ENCODE peak calls at places on chromosome X, in six cellular contexts. One of them, this sample, is unnamed.
A peak's percentile ranks its signal among the peaks of the same experiment; 100 is the strongest.

GRCh38 chrX:144275403-144275802 is 391.5 kb downstream of the UBE2NL start:
- DNase-seq in CD8-positive, alpha-beta memory T cell: no peak
- DNase-seq in cardiac muscle cell: no peak
- DNase-seq in body of pancreas: peak; percentile 7
- DNase-seq in endodermal cell: no peak
- DNase-seq in effector memory CD4-positive, alpha-beta T cell: no peak
- DNase-seq in this sample: no peak

GRCh38 chrX:21865436-21865835 is 9.6 kb downstream of the YY2 start:
- DNase-seq in CD8-positive, alpha-beta memory T cell: no peak
- DNase-seq in cardiac muscle cell: no peak
- DNase-seq in body of pancreas: no peak
- DNase-seq in endodermal cell: no peak
- DNase-seq in effector memory CD4-positive, alpha-beta T cell: no peak
- DNase-seq in this sample: no peak

GRCh38 chrX:47864785-47865184 is 28.1 kb downstream of the ZNF81 start:
- DNase-seq in CD8-positive, alpha-beta memory T cell: no peak
- DNase-seq in cardiac muscle cell: no peak
- DNase-seq in body of pancreas: no peak
- DNase-seq in endodermal cell: no peak
- DNase-seq in effector memory CD4-positive, alpha-beta T cell: no peak
- DNase-seq in this sample: no peak

GRCh38 chrX:129781134-129782014 is 1.6 kb downstream of the SASH3 start:
- DNase-seq in CD8-positive, alpha-beta memory T cell: peak; percentile 69
- DNase-seq in cardiac muscle cell: no peak
- DNase-seq in body of pancreas: peak; percentile 58
- DNase-seq in endodermal cell: peak; percentile 67
- DNase-seq in effector memory CD4-positive, alpha-beta T cell: peak; percentile 67
- DNase-seq in this sample: no peak

GRCh38 chrX:11351375-11352295 is 58.4 kb downstream of the AMELX start:
- DNase-seq in CD8-positive, alpha-beta memory T cell: no peak
- DNase-seq in cardiac muscle cell: peak; percentile 6
- DNase-seq in body of pancreas: peak; percentile 29
- DNase-seq in endodermal cell: no peak
- DNase-seq in effector memory CD4-positive, alpha-beta T cell: no peak
- DNase-seq in this sample: no peak

GRCh38 chrX:75746891-75747639 is 38.0 kb downstream of the MAGEE2 start:
- DNase-seq in CD8-positive, alpha-beta memory T cell: peak; percentile 3
- DNase-seq in cardiac muscle cell: peak; percentile 62
- DNase-seq in body of pancreas: peak; percentile 34
- DNase-seq in endodermal cell: peak; percentile 70
- DNase-seq in effector memory CD4-positive, alpha-beta T cell: peak; percentile 0
- DNase-seq in this sample: peak; percentile 25

GRCh38 chrX:30504309-30504708 is 73.3 kb downstream of the TASL start:
- DNase-seq in CD8-positive, alpha-beta memory T cell: no peak
- DNase-seq in cardiac muscle cell: peak; percentile 54
- DNase-seq in body of pancreas: no peak
- DNase-seq in endodermal cell: no peak
- DNase-seq in effector memory CD4-positive, alpha-beta T cell: no peak
- DNase-seq in this sample: no peak

GRCh38 chrX:79506001-79506400 is 138.9 kb upstream of the ITM2A start:
- DNase-seq in CD8-positive, alpha-beta memory T cell: no peak
- DNase-seq in cardiac muscle cell: no peak
- DNase-seq in body of pancreas: no peak
- DNase-seq in endodermal cell: no peak
- DNase-seq in effector memory CD4-positive, alpha-beta T cell: no peak
- DNase-seq in this sample: no peak

GRCh38 chrX:139720136-139720535 is 12.2 kb upstream of the MCF2 start:
- DNase-seq in CD8-positive, alpha-beta memory T cell: no peak
- DNase-seq in cardiac muscle cell: peak; percentile 21
- DNase-seq in body of pancreas: no peak
- DNase-seq in endodermal cell: peak; percentile 83
- DNase-seq in effector memory CD4-positive, alpha-beta T cell: no peak
- DNase-seq in this sample: no peak

GRCh38 chrX:11193035-11193469 is 81.9 kb downstream of the HCCS start:
- DNase-seq in CD8-positive, alpha-beta memory T cell: no peak
- DNase-seq in cardiac muscle cell: no peak
- DNase-seq in body of pancreas: no peak
- DNase-seq in endodermal cell: no peak
- DNase-seq in effector memory CD4-positive, alpha-beta T cell: no peak
- DNase-seq in this sample: no peak

GRCh38 chrX:130896816-130897508 is 6.0 kb downstream of the ENOX2 start:
- DNase-seq in CD8-positive, alpha-beta memory T cell: no peak
- DNase-seq in cardiac muscle cell: no peak
- DNase-seq in body of pancreas: no peak
- DNase-seq in endodermal cell: no peak
- DNase-seq in effector memory CD4-positive, alpha-beta T cell: no peak
- DNase-seq in this sample: no peak

GRCh38 chrX:2656243-2656836 is 34.8 kb upstream of the CD99 start:
- DNase-seq in CD8-positive, alpha-beta memory T cell: no peak
- DNase-seq in cardiac muscle cell: no peak
- DNase-seq in body of pancreas: no peak
- DNase-seq in endodermal cell: peak; percentile 16
- DNase-seq in effector memory CD4-positive, alpha-beta T cell: no peak
- DNase-seq in this sample: no peak

GRCh38 chrX:15356444-15356843 is 21.1 kb upstream of the PIGA start:
- DNase-seq in CD8-positive, alpha-beta memory T cell: no peak
- DNase-seq in cardiac muscle cell: no peak
- DNase-seq in body of pancreas: no peak
- DNase-seq in endodermal cell: no peak
- DNase-seq in effector memory CD4-positive, alpha-beta T cell: no peak
- DNase-seq in this sample: no peak

GRCh38 chrX:145817666-145818521 is at the start of gene SLITRK2:
- DNase-seq in CD8-positive, alpha-beta memory T cell: no peak
- DNase-seq in cardiac muscle cell: peak; percentile 16
- DNase-seq in body of pancreas: peak; percentile 7
- DNase-seq in endodermal cell: peak; percentile 75
- DNase-seq in effector memory CD4-positive, alpha-beta T cell: no peak
- DNase-seq in this sample: no peak

GRCh38 chrX:64330284-64330683 is 65.0 kb downstream of the MTMR8 start:
- DNase-seq in CD8-positive, alpha-beta memory T cell: no peak
- DNase-seq in cardiac muscle cell: no peak
- DNase-seq in body of pancreas: no peak
- DNase-seq in endodermal cell: no peak
- DNase-seq in effector memory CD4-positive, alpha-beta T cell: no peak
- DNase-seq in this sample: no peak

GRCh38 chrX:14948701-14949100 is 75.5 kb downstream of the MOSPD2 start:
- DNase-seq in CD8-positive, alpha-beta memory T cell: no peak
- DNase-seq in cardiac muscle cell: no peak
- DNase-seq in body of pancreas: no peak
- DNase-seq in endodermal cell: no peak
- DNase-seq in effector memory CD4-positive, alpha-beta T cell: no peak
- DNase-seq in this sample: no peak

GRCh38 chrX:9662148-9662547 is 103.5 kb downstream of the GPR143 start:
- DNase-seq in CD8-positive, alpha-beta memory T cell: no peak
- DNase-seq in cardiac muscle cell: no peak
- DNase-seq in body of pancreas: no peak
- DNase-seq in endodermal cell: no peak
- DNase-seq in effector memory CD4-positive, alpha-beta T cell: no peak
- DNase-seq in this sample: no peak

GRCh38 chrX:107714196-107714811 is 61.3 kb downstream of the TSC22D3 start:
- DNase-seq in CD8-positive, alpha-beta memory T cell: no peak
- DNase-seq in cardiac muscle cell: no peak
- DNase-seq in body of pancreas: no peak
- DNase-seq in endodermal cell: peak; percentile 72
- DNase-seq in effector memory CD4-positive, alpha-beta T cell: no peak
- DNase-seq in this sample: no peak

GRCh38 chrX:16666541-16666940 is 16.6 kb downstream of the S100G start:
- DNase-seq in CD8-positive, alpha-beta memory T cell: no peak
- DNase-seq in cardiac muscle cell: no peak
- DNase-seq in body of pancreas: no peak
- DNase-seq in endodermal cell: peak; percentile 68
- DNase-seq in effector memory CD4-positive, alpha-beta T cell: no peak
- DNase-seq in this sample: no peak

GRCh38 chrX:103066606-103067005 is 2.6 kb upstream of the BEX1 start:
- DNase-seq in CD8-positive, alpha-beta memory T cell: no peak
- DNase-seq in cardiac muscle cell: no peak
- DNase-seq in body of pancreas: no peak
- DNase-seq in endodermal cell: no peak
- DNase-seq in effector memory CD4-positive, alpha-beta T cell: no peak
- DNase-seq in this sample: no peak

GRCh38 chrX:14124562-14124961 is 94.9 kb upstream of the GEMIN8 start:
- DNase-seq in CD8-positive, alpha-beta memory T cell: no peak
- DNase-seq in cardiac muscle cell: no peak
- DNase-seq in body of pancreas: no peak
- DNase-seq in endodermal cell: no peak
- DNase-seq in effector memory CD4-positive, alpha-beta T cell: no peak
- DNase-seq in this sample: no peak

GRCh38 chrX:19760841-19761512 is 126.4 kb downstream of the SH3KBP1 start:
- DNase-seq in CD8-positive, alpha-beta memory T cell: no peak
- DNase-seq in cardiac muscle cell: no peak
- DNase-seq in body of pancreas: no peak
- DNase-seq in endodermal cell: no peak
- DNase-seq in effector memory CD4-positive, alpha-beta T cell: no peak
- DNase-seq in this sample: no peak

GRCh38 chrX:128601706-128602105 is 549.5 kb upstream of the ACTRT1 start:
- DNase-seq in CD8-positive, alpha-beta memory T cell: no peak
- DNase-seq in cardiac muscle cell: no peak
- DNase-seq in body of pancreas: no peak
- DNase-seq in endodermal cell: no peak
- DNase-seq in effector memory CD4-positive, alpha-beta T cell: no peak
- DNase-seq in this sample: no peak

GRCh38 chrX:71128915-71129765 is 10.7 kb downstream of the MED12 start:
- DNase-seq in CD8-positive, alpha-beta memory T cell: peak; percentile 67
- DNase-seq in cardiac muscle cell: peak; percentile 64
- DNase-seq in body of pancreas: peak; percentile 71
- DNase-seq in endodermal cell: peak; percentile 88
- DNase-seq in effector memory CD4-positive, alpha-beta T cell: peak; percentile 63
- DNase-seq in this sample: peak; percentile 66

GRCh38 chrX:38473715-38474114 is 87.6 kb upstream of the TSPAN7 start:
- DNase-seq in CD8-positive, alpha-beta memory T cell: no peak
- DNase-seq in cardiac muscle cell: no peak
- DNase-seq in body of pancreas: no peak
- DNase-seq in endodermal cell: no peak
- DNase-seq in effector memory CD4-positive, alpha-beta T cell: no peak
- DNase-seq in this sample: no peak

GRCh38 chrX:49273181-49273727 is 3.7 kb downstream of the PPP1R3F start:
- DNase-seq in CD8-positive, alpha-beta memory T cell: no peak
- DNase-seq in cardiac muscle cell: no peak
- DNase-seq in body of pancreas: no peak
- DNase-seq in endodermal cell: peak; percentile 6
- DNase-seq in effector memory CD4-positive, alpha-beta T cell: no peak
- DNase-seq in this sample: no peak

GRCh38 chrX:149713279-149714050 is 1.6 kb downstream of the MAGEA11 start:
- DNase-seq in CD8-positive, alpha-beta memory T cell: no peak
- DNase-seq in cardiac muscle cell: no peak
- DNase-seq in body of pancreas: no peak
- DNase-seq in endodermal cell: no peak
- DNase-seq in effector memory CD4-positive, alpha-beta T cell: no peak
- DNase-seq in this sample: no peak

DNA sequence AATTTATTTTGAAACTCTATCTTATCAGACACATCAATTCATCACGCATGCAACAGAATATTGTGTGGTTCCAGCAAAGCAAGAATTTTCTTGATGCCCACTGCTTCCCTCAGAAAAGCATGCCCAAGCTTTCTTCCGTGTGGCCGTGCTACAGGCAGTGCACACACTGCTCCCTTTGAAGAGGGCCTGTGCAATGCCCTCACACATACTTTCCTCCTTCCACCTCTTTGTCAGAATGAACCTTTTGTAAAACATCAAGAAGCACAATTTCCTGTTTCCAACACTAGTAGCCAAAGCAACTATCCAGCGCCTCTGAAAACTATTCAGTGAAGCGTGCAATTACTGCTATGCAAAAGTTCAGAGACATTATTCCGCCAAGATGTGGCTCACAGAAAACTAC is 201.7 kb downstream of the NLGN4X start:
- DNase-seq in CD8-positive, alpha-beta memory T cell: no peak
- DNase-seq in cardiac muscle cell: no peak
- DNase-seq in body of pancreas: no peak
- DNase-seq in endodermal cell: no peak
- DNase-seq in effector memory CD4-positive, alpha-beta T cell: no peak
- DNase-seq in this sample: no peak
- H3K36me3 ChIP-seq in CD8-positive, alpha-beta memory T cell: no peaks in the 10 kb centered on the region
- H3K36me3 ChIP-seq in cardiac muscle cell: no peaks in the 10 kb centered on the region
- H3K36me3 ChIP-seq in body of pancreas: no peaks in the 10 kb centered on the region
- H3K36me3 ChIP-seq in endodermal cell: no peaks in the 10 kb centered on the region
- H3K36me3 ChIP-seq in effector memory CD4-positive, alpha-beta T cell: no peaks in the 10 kb centered on the region
- H3K36me3 ChIP-seq in this sample: no peaks in the 10 kb centered on the region

GRCh38 chrX:148664171-148664570 is 163.8 kb downstream of the AFF2 start:
- DNase-seq in CD8-positive, alpha-beta memory T cell: no peak
- DNase-seq in cardiac muscle cell: no peak
- DNase-seq in body of pancreas: no peak
- DNase-seq in endodermal cell: no peak
- DNase-seq in effector memory CD4-positive, alpha-beta T cell: no peak
- DNase-seq in this sample: no peak
- H3K9me3 ChIP-seq in CD8-positive, alpha-beta memory T cell: no peaks in the 10 kb centered on the region
- H3K9me3 ChIP-seq in cardiac muscle cell: no peaks in the 10 kb centered on the region
- H3K9me3 ChIP-seq in body of pancreas: no peaks in the 10 kb centered on the region
- H3K9me3 ChIP-seq in endodermal cell: no peaks in the 10 kb centered on the region
- H3K9me3 ChIP-seq in effector memory CD4-positive, alpha-beta T cell: no peaks in the 10 kb centered on the region
- H3K9me3 ChIP-seq in this sample: no peaks in the 10 kb centered on the region

GRCh38 chrX:119783026-119783425 is 8.4 kb downstream of the RPL39 start:
- DNase-seq in CD8-positive, alpha-beta memory T cell: no peak
- DNase-seq in cardiac muscle cell: no peak
- DNase-seq in body of pancreas: peak; percentile 10
- DNase-seq in endodermal cell: no peak
- DNase-seq in effector memory CD4-positive, alpha-beta T cell: no peak
- DNase-seq in this sample: no peak
- H3K36me3 ChIP-seq in CD8-positive, alpha-beta memory T cell: peaks cover 7% of the 10 kb centered on the region
- H3K36me3 ChIP-seq in cardiac muscle cell: peaks cover 17% of the 10 kb centered on the region
- H3K36me3 ChIP-seq in body of pancreas: no peaks in the 10 kb centered on the region
- H3K36me3 ChIP-seq in endodermal cell: peaks cover 31% of the 10 kb centered on the region
- H3K36me3 ChIP-seq in effector memory CD4-positive, alpha-beta T cell: peaks cover 13% of the 10 kb centered on the region
- H3K36me3 ChIP-seq in this sample: peaks cover 62% of the 10 kb centered on the region

GRCh38 chrX:1291110-1291740 is 22.6 kb downstream of the CSF2RA start:
- DNase-seq in CD8-positive, alpha-beta memory T cell: no peak
- DNase-seq in cardiac muscle cell: no peak
- DNase-seq in body of pancreas: no peak
- DNase-seq in endodermal cell: no peak
- DNase-seq in effector memory CD4-positive, alpha-beta T cell: no peak
- DNase-seq in this sample: no peak
- H3K9me3 ChIP-seq in CD8-positive, alpha-beta memory T cell: no peaks in the 10 kb centered on the region
- H3K9me3 ChIP-seq in cardiac muscle cell: no peaks in the 10 kb centered on the region
- H3K9me3 ChIP-seq in body of pancreas: no peaks in the 10 kb centered on the region
- H3K9me3 ChIP-seq in endodermal cell: no peaks in the 10 kb centered on the region
- H3K9me3 ChIP-seq in effector memory CD4-positive, alpha-beta T cell: no peaks in the 10 kb centered on the region
- H3K9me3 ChIP-seq in this sample: no peaks in the 10 kb centered on the region

GRCh38 chrX:104189862-104190261 is 23.6 kb downstream of the FAM199X start:
- DNase-seq in CD8-positive, alpha-beta memory T cell: no peak
- DNase-seq in cardiac muscle cell: no peak
- DNase-seq in body of pancreas: no peak
- DNase-seq in endodermal cell: no peak
- DNase-seq in effector memory CD4-positive, alpha-beta T cell: no peak
- DNase-seq in this sample: no peak

GRCh38 chrX:104193485-104193884 is 27.2 kb downstream of the FAM199X start:
- DNase-seq in CD8-positive, alpha-beta memory T cell: no peak
- DNase-seq in cardiac muscle cell: no peak
- DNase-seq in body of pancreas: no peak
- DNase-seq in endodermal cell: no peak
- DNase-seq in effector memory CD4-positive, alpha-beta T cell: no peak
- DNase-seq in this sample: no peak

GRCh38 chrX:104183685-104184084 is 17.4 kb downstream of the FAM199X start:
- DNase-seq in CD8-positive, alpha-beta memory T cell: no peak
- DNase-seq in cardiac muscle cell: no peak
- DNase-seq in body of pancreas: no peak
- DNase-seq in endodermal cell: no peak
- DNase-seq in effector memory CD4-positive, alpha-beta T cell: no peak
- DNase-seq in this sample: no peak

GRCh38 chrX:104187931-104188330 is 21.7 kb downstream of the FAM199X start:
- DNase-seq in CD8-positive, alpha-beta memory T cell: no peak
- DNase-seq in cardiac muscle cell: no peak
- DNase-seq in body of pancreas: no peak
- DNase-seq in endodermal cell: no peak
- DNase-seq in effector memory CD4-positive, alpha-beta T cell: no peak
- DNase-seq in this sample: no peak
- H3K36me3 ChIP-seq in CD8-positive, alpha-beta memory T cell: peaks cover 5% of the 10 kb centered on the region
- H3K36me3 ChIP-seq in cardiac muscle cell: peaks cover 67% of the 10 kb centered on the region
- H3K36me3 ChIP-seq in body of pancreas: peaks cover 2% of the 10 kb centered on the region
- H3K36me3 ChIP-seq in endodermal cell: peaks cover 51% of the 10 kb centered on the region
- H3K36me3 ChIP-seq in effector memory CD4-positive, alpha-beta T cell: peaks cover 11% of the 10 kb centered on the region
- H3K36me3 ChIP-seq in this sample: no peaks in the 10 kb centered on the region

GRCh38 chrX:152913354-152913753 is 15.5 kb downstream of the ZNF185 start:
- DNase-seq in CD8-positive, alpha-beta memory T cell: no peak
- DNase-seq in cardiac muscle cell: no peak
- DNase-seq in body of pancreas: no peak
- DNase-seq in endodermal cell: no peak
- DNase-seq in effector memory CD4-positive, alpha-beta T cell: no peak
- DNase-seq in this sample: no peak
- H3K9me3 ChIP-seq in CD8-positive, alpha-beta memory T cell: no peaks in the 10 kb centered on the region
- H3K9me3 ChIP-seq in cardiac muscle cell: no peaks in the 10 kb centered on the region
- H3K9me3 ChIP-seq in body of pancreas: no peaks in the 10 kb centered on the region
- H3K9me3 ChIP-seq in endodermal cell: no peaks in the 10 kb centered on the region
- H3K9me3 ChIP-seq in effector memory CD4-positive, alpha-beta T cell: no peaks in the 10 kb centered on the region
- H3K9me3 ChIP-seq in this sample: no peaks in the 10 kb centered on the region